ENCODE peak calls at places on chromosomes 4 and X, in nine cellular contexts. D is dermis blood vessel endothelial cell, Q is HFF-Myc, I is ELR, G is epithelial cell of proximal tubule, C is T-helper 22 cell, X is HEK293T, Y is DMS79 treated with DMSO at 0.1 percent for 48 hours, U is glutamatergic neuron. H is an unnamed sample.

GRCh38 chrX:52420824-52421443 is 52.1 kb downstream of the XAGE2 start:
- DNase-seq in X (no peak), Y (no peak), U (no peak), C (no peak), D (no peak), Q (no peak), G (no peak), I (no peak), H (no peak)

GRCh38 chr4:25032126-25032525 is 1.4 kb upstream of the LGI2 start:
- DNase-seq in C (no peak), I (peak; percentile 17), Y (no peak), G (no peak), D (no peak), X (no peak), U (no peak), Q (no peak), H (no peak)

GRCh38 chr4:88823058-88823919 is 125.7 kb upstream of the NAP1L5 start:
- DNase-seq in U (peak; percentile 59), Y (peak; percentile 79), D (peak; percentile 87), C (peak; percentile 64), G (peak; percentile 74), X (peak; percentile 65), Q (peak; percentile 91), I (peak; percentile 88), H (peak; percentile 98)

GRCh38 chr4:174156239-174156826 is 127.1 kb downstream of the FBXO8 start:
- DNase-seq in Y (peak; percentile 1), C (no peak), U (no peak), Q (peak; percentile 19), X (peak; percentile 45), I (peak; percentile 65), D (peak; percentile 66), G (peak; percentile 4), H (no peak)

GRCh38 chr4:8286719-8287355 is 17.3 kb downstream of the HTRA3 start:
- DNase-seq in I (no peak), Y (no peak), U (peak; percentile 4), C (no peak), G (no peak), X (no peak), Q (no peak), D (no peak), H (no peak)

GRCh38 chrX:69236641-69237040 is 71.4 kb upstream of the PJA1 start:
- DNase-seq in Q (no peak), Y (no peak), I (no peak), C (no peak), X (no peak), U (no peak), G (no peak), D (no peak), H (no peak)

GRCh38 chrX:53018627-53019026 is 30.0 kb upstream of the GPR173 start:
- DNase-seq in D (peak; percentile 10), I (peak; percentile 17), X (no peak), Q (no peak), U (no peak), Y (peak; percentile 4), C (no peak), G (no peak), H (no peak)

GRCh38 chr4:159060161-159060560 is 42.7 kb upstream of the RAPGEF2 start:
- DNase-seq in U (no peak), D (no peak), X (no peak), C (no peak), G (no peak), Q (no peak), Y (no peak), I (no peak), H (no peak)